ENCODE peak calls at places on chromosome 4, in six cellular contexts. T is SJSA1; V is left lung; W is CD8-positive, alpha-beta memory T cell; U is mucosa of descending colon; Y is lung. Z is an unnamed sample.
A peak's percentile ranks its signal among the peaks of the same experiment; 100 is the strongest.

GRCh38 chr4:133081246-133081645 is 67.8 kb upstream of the PCDH10 start:
- DNase-seq in T (no peak), V (no peak), W (no peak), U (no peak), Y (no peak), Z (no peak)

GRCh38 chr4:37903901-37904300 is 13.0 kb downstream of the TBC1D1 start:
- DNase-seq in T (no peak), V (no peak), W (no peak), U (no peak), Y (no peak), Z (no peak)

GRCh38 chr4:28357985-28358384 is 1497.3 kb downstream of the STIM2 start:
- DNase-seq in T (no peak), V (no peak), W (no peak), U (no peak), Y (no peak), Z (no peak)

GRCh38 chr4:127143460-127144190 is 489.1 kb upstream of the INTU start:
- DNase-seq in T (peak; percentile 27), V (no peak), W (no peak), U (no peak), Y (no peak), Z (no peak)

GRCh38 chr4:99827857-99828256 is 11.2 kb downstream of the DAPP1 start:
- DNase-seq in T (no peak), V (no peak), W (no peak), U (no peak), Y (no peak), Z (no peak)

GRCh38 chr4:67933755-67934154 is 29.5 kb downstream of the TMPRSS11A start:
- DNase-seq in T (no peak), V (no peak), W (no peak), U (no peak), Y (no peak), Z (no peak)

GRCh38 chr4:68724426-68724825 is 54.0 kb upstream of the UGT2B15 start:
- DNase-seq in T (no peak), V (no peak), W (no peak), U (peak; percentile 61), Y (no peak), Z (no peak)

GRCh38 chr4:37244583-37245390 is at the start of gene NWD2:
- DNase-seq in T (no peak), V (no peak), W (no peak), U (peak; percentile 28), Y (no peak), Z (no peak)

GRCh38 chr4:53477038-53477565 is 99.7 kb downstream of the FIP1L1 start:
- DNase-seq in T (no peak), V (no peak), W (no peak), U (no peak), Y (no peak), Z (no peak)

GRCh38 chr4:1417522-1418390 is 11.5 kb upstream of the NKX1-1 start:
- DNase-seq in T (no peak), V (peak; percentile 9), W (peak; percentile 23), U (no peak), Y (no peak), Z (no peak)

GRCh38 chr4:98754736-98755135 is 96.3 kb upstream of the TSPAN5 start:
- DNase-seq in T (no peak), V (no peak), W (no peak), U (no peak), Y (no peak), Z (no peak)

GRCh38 chr4:18869166-18869565 is 847.6 kb upstream of the LCORL start:
- DNase-seq in T (no peak), V (no peak), W (no peak), U (no peak), Y (no peak), Z (no peak)

GRCh38 chr4:139214039-139214534 is 37.1 kb upstream of the ELF2 start:
- DNase-seq in T (no peak), V (peak; percentile 37), W (no peak), U (peak; percentile 30), Y (no peak), Z (peak; percentile 77)
- H3K4me3 ChIP-seq in T (no peak overlapping the region), V (no peak overlapping the region), W (no peak overlapping the region), U (no peak overlapping the region), Y (no peak overlapping the region), Z (no peak overlapping the region)

GRCh38 chr4:169791527-169792156 is 33.9 kb upstream of the HPF1 start:
- DNase-seq in T (peak; percentile 50), V (no peak), W (no peak), U (peak; percentile 35), Y (no peak), Z (no peak)
- H3K4me3 ChIP-seq in T (no peak overlapping the region), V (no peak overlapping the region), W (no peak overlapping the region), U (no peak overlapping the region), Y (no peak overlapping the region), Z (no peak overlapping the region)

GRCh38 chr4:54844911-54845310 is 187.2 kb downstream of the KIT start:
- DNase-seq in T (no peak), V (no peak), W (no peak), U (no peak), Y (no peak), Z (no peak)
- H3K4me3 ChIP-seq in T (no peak overlapping the region), V (no peak overlapping the region), W (no peak overlapping the region), U (no peak overlapping the region), Y (no peak overlapping the region), Z (no peak overlapping the region)

GRCh38 chr4:70533791-70534190 is 15.4 kb downstream of the AMTN start:
- DNase-seq in T (no peak), V (no peak), W (no peak), U (no peak), Y (no peak), Z (no peak)
- H3K4me3 ChIP-seq in T (no peak overlapping the region), V (no peak overlapping the region), W (no peak overlapping the region), U (no peak overlapping the region), Y (no peak overlapping the region), Z (no peak overlapping the region)

GRCh38 chr4:7865533-7865932 is 74.1 kb downstream of the AFAP1 start:
- DNase-seq in T (no peak), V (no peak), W (no peak), U (no peak), Y (no peak), Z (no peak)

GRCh38 chr4:7867701-7868429 is 71.8 kb downstream of the AFAP1 start:
- DNase-seq in T (peak; percentile 68), V (no peak), W (no peak), U (no peak), Y (no peak), Z (no peak)

GRCh38 chr4:7867191-7867590 is 72.5 kb downstream of the AFAP1 start:
- DNase-seq in T (no peak), V (no peak), W (no peak), U (no peak), Y (no peak), Z (no peak)

GRCh38 chr4:7868892-7869471 is 70.7 kb downstream of the AFAP1 start:
- DNase-seq in T (no peak), V (no peak), W (no peak), U (no peak), Y (no peak), Z (no peak)

GRCh38 chr4:7868430-7868775 is 71.3 kb downstream of the AFAP1 start:
- DNase-seq in T (no peak), V (no peak), W (no peak), U (no peak), Y (no peak), Z (no peak)
- H3K4me3 ChIP-seq in T (no peak overlapping the region), V (no peak overlapping the region), W (no peak overlapping the region), U (no peak overlapping the region), Y (no peak overlapping the region), Z (no peak overlapping the region)

Z was measured in GM12864.